ENCODE peak calls at places on chromosome X, in four cellular contexts. One of them, this sample, is unnamed.

GRCh38 chrX:140764401-140764919 is 54.9 kb downstream of the LINC00632 start:
- DNase-seq in stomach: no peak
- DNase-seq in colonic mucosa: no peak
- DNase-seq in Panc1: no peak
- DNase-seq in this sample: no peak

GRCh38 chrX:68684291-68684918 is 36.9 kb downstream of the STARD8 start:
- DNase-seq in colonic mucosa: no peak
- DNase-seq in Panc1: no peak
- DNase-seq in stomach: no peak
- DNase-seq in this sample: no peak

GRCh38 chrX:67555578-67556203 is 11.9 kb downstream of the AR start:
- DNase-seq in colonic mucosa: peak; percentile 30
- DNase-seq in Panc1: peak; percentile 8
- DNase-seq in stomach: peak; percentile 43
- DNase-seq in this sample: peak; percentile 48

GRCh38 chrX:125398959-125399440 is 79.3 kb downstream of the TEX13C start:
- DNase-seq in colonic mucosa: no peak
- DNase-seq in Panc1: no peak
- DNase-seq in stomach: no peak
- DNase-seq in this sample: no peak

GRCh38 chrX:12579311-12579710 is 211.9 kb upstream of the PRPS2 start:
- DNase-seq in stomach: no peak
- DNase-seq in colonic mucosa: no peak
- DNase-seq in Panc1: no peak
- DNase-seq in this sample: no peak

GRCh38 chrX:38458071-38458470 is 103.3 kb upstream of the TSPAN7 start:
- DNase-seq in Panc1: no peak
- DNase-seq in colonic mucosa: no peak
- DNase-seq in stomach: no peak
- DNase-seq in this sample: no peak

GRCh38 chrX:53831662-53832635 is 145.4 kb upstream of the HUWE1 start:
- DNase-seq in stomach: no peak
- DNase-seq in colonic mucosa: peak; percentile 29
- DNase-seq in Panc1: no peak
- DNase-seq in this sample: peak; percentile 41

GRCh38 chrX:135985123-135985973 is at the start of gene SLC9A6:
- DNase-seq in colonic mucosa: peak; percentile 76
- DNase-seq in Panc1: no peak
- DNase-seq in stomach: peak; percentile 74
- DNase-seq in this sample: peak; percentile 67

GRCh38 chrX:156003486-156004185 is 6.1 kb downstream of the IL9R start:
- DNase-seq in colonic mucosa: no peak
- DNase-seq in stomach: no peak
- DNase-seq in Panc1: no peak
- DNase-seq in this sample: no peak

GRCh38 chrX:2188316-2188715 is 312.5 kb downstream of the DHRSX start:
- DNase-seq in stomach: no peak
- DNase-seq in colonic mucosa: no peak
- DNase-seq in Panc1: no peak
- DNase-seq in this sample: no peak

GRCh38 chrX:153727108-153727931 is 2.7 kb downstream of the ABCD1 start:
- DNase-seq in colonic mucosa: peak; percentile 49
- DNase-seq in Panc1: no peak
- DNase-seq in stomach: peak; percentile 78
- DNase-seq in this sample: no peak

GRCh38 chrX:2324116-2324515 is 176.7 kb downstream of the DHRSX start:
- DNase-seq in Panc1: no peak
- DNase-seq in stomach: no peak
- DNase-seq in colonic mucosa: no peak
- DNase-seq in this sample: no peak

GRCh38 chrX:138710311-138710791 is 1.2 kb downstream of the FGF13 start:
- DNase-seq in stomach: no peak
- DNase-seq in Panc1: no peak
- DNase-seq in colonic mucosa: no peak
- DNase-seq in this sample: no peak

GRCh38 chrX:3518870-3519269 is 172.4 kb upstream of the MXRA5 start:
- DNase-seq in colonic mucosa: peak; percentile 20
- DNase-seq in stomach: peak; percentile 25
- DNase-seq in Panc1: peak; percentile 2
- DNase-seq in this sample: no peak

GRCh38 chrX:43861750-43862149 is 20.5 kb downstream of the MAOB start:
- DNase-seq in stomach: no peak
- DNase-seq in colonic mucosa: no peak
- DNase-seq in Panc1: no peak
- DNase-seq in this sample: no peak

GRCh38 chrX:47145408-47146120 is 543 bp downstream of the RBM10 start:
- DNase-seq in Panc1: no peak
- DNase-seq in stomach: no peak
- DNase-seq in colonic mucosa: peak; percentile 27
- DNase-seq in this sample: no peak

GRCh38 chrX:145292208-145292607 is 44.9 kb downstream of the SPANXN1 start:
- DNase-seq in Panc1: no peak
- DNase-seq in stomach: no peak
- DNase-seq in colonic mucosa: no peak
- DNase-seq in this sample: no peak

GRCh38 chrX:154313147-154313546 is 17.6 kb downstream of the TKTL1 start:
- DNase-seq in Panc1: no peak
- DNase-seq in colonic mucosa: no peak
- DNase-seq in stomach: no peak
- DNase-seq in this sample: no peak

GRCh38 chrX:134679226-134679625 is 21.0 kb upstream of the PLAC1 start:
- DNase-seq in Panc1: no peak
- DNase-seq in stomach: no peak
- DNase-seq in colonic mucosa: no peak
- DNase-seq in this sample: no peak

GRCh38 chrX:46251755-46252154 is 293.5 kb downstream of the ZNF674 start:
- DNase-seq in stomach: no peak
- DNase-seq in Panc1: no peak
- DNase-seq in colonic mucosa: no peak
- DNase-seq in this sample: no peak

GRCh38 chrX:71941771-71942170 is 31.1 kb downstream of the NHSL2 start:
- DNase-seq in stomach: no peak
- DNase-seq in Panc1: no peak
- DNase-seq in colonic mucosa: no peak
- DNase-seq in this sample: no peak

GRCh38 chrX:19672211-19672814 is 157.0 kb upstream of the MAP3K15 start:
- DNase-seq in stomach: no peak
- DNase-seq in Panc1: no peak
- DNase-seq in colonic mucosa: no peak
- DNase-seq in this sample: no peak

GRCh38 chrX:74536142-74537010 is 78.0 kb downstream of the RLIM start:
- DNase-seq in colonic mucosa: peak; percentile 77
- DNase-seq in Panc1: no peak
- DNase-seq in stomach: peak; percentile 64
- DNase-seq in this sample: peak; percentile 89

GRCh38 chrX:54821310-54821709 is 13.8 kb downstream of the MAGED2 start:
- DNase-seq in stomach: no peak
- DNase-seq in Panc1: no peak
- DNase-seq in colonic mucosa: no peak
- DNase-seq in this sample: no peak

GRCh38 chrX:16278927-16279326 is 111.6 kb downstream of the MAGEB17 start:
- DNase-seq in colonic mucosa: peak; percentile 18
- DNase-seq in Panc1: no peak
- DNase-seq in stomach: peak; percentile 26
- DNase-seq in this sample: peak; percentile 17

GRCh38 chrX:71998836-71999509 is 88.3 kb downstream of the NHSL2 start:
- DNase-seq in stomach: peak; percentile 38
- DNase-seq in colonic mucosa: no peak
- DNase-seq in Panc1: no peak
- DNase-seq in this sample: peak; percentile 58

GRCh38 chrX:48465336-48465933 is 4.6 kb downstream of the SLC38A5 start:
- DNase-seq in colonic mucosa: no peak
- DNase-seq in stomach: no peak
- DNase-seq in Panc1: no peak
- DNase-seq in this sample: no peak

GRCh38 chrX:46653482-46653881 is 79.9 kb downstream of the CHST7 start:
- DNase-seq in colonic mucosa: no peak
- DNase-seq in Panc1: no peak
- DNase-seq in stomach: no peak
- DNase-seq in this sample: peak; percentile 30

GRCh38 chrX:119990995-119991787 is 47.6 kb upstream of the NKAP start:
- DNase-seq in colonic mucosa: no peak
- DNase-seq in Panc1: no peak
- DNase-seq in stomach: no peak
- DNase-seq in this sample: peak; percentile 13

GRCh38 chrX:139691493-139691842 is 16.5 kb downstream of the MCF2 start:
- DNase-seq in stomach: no peak
- DNase-seq in Panc1: no peak
- DNase-seq in colonic mucosa: no peak
- DNase-seq in this sample: no peak

GRCh38 chrX:121163443-121163842 is 116.0 kb downstream of the GLUD2 start:
- DNase-seq in Panc1: no peak
- DNase-seq in colonic mucosa: no peak
- DNase-seq in stomach: no peak
- DNase-seq in this sample: no peak

GRCh38 chrX:5683996-5684395 is 544.7 kb downstream of the NLGN4X start:
- DNase-seq in colonic mucosa: no peak
- DNase-seq in stomach: no peak
- DNase-seq in Panc1: no peak
- DNase-seq in this sample: no peak

DNA sequence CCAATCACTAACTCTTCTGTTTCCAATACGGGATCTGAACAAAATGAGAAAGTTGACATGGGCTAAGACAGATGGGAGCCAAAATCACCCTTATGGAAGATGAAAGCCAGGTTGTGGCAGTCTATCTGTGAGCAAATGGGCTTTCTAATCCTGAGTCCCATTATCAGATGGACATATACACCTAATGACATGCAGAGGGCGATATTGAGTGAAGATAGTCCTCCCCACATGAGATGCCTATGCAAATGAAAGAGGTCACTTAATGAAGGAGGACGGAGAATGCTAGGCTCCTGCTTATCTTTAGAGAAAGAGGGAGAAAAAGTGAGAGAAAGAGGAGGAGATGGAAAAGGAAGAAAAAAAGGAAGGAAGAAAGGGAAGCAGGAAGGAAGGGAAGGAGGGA is 547.5 kb downstream of the NLGN4X start:
- DNase-seq in colonic mucosa: no peak
- DNase-seq in stomach: no peak
- DNase-seq in Panc1: no peak
- DNase-seq in this sample: no peak
- H3K27ac ChIP-seq in colonic mucosa: no peak overlapping the region
- H3K27ac ChIP-seq in stomach: no peak overlapping the region
- H3K27ac ChIP-seq in Panc1: no peak overlapping the region
- H3K27ac ChIP-seq in this sample: no peak overlapping the region

GRCh38 chrX:40090050-40090804 is 7.5 kb downstream of the BCOR start:
- DNase-seq in colonic mucosa: no peak
- DNase-seq in Panc1: no peak
- DNase-seq in stomach: peak; percentile 57
- DNase-seq in this sample: peak; percentile 58

GRCh38 chrX:40092808-40093435 is 4.8 kb downstream of the BCOR start:
- DNase-seq in colonic mucosa: no peak
- DNase-seq in Panc1: no peak
- DNase-seq in stomach: no peak
- DNase-seq in this sample: no peak

GRCh38 chrX:40093586-40093985 is 4.2 kb downstream of the BCOR start:
- DNase-seq in stomach: no peak
- DNase-seq in Panc1: no peak
- DNase-seq in colonic mucosa: no peak
- DNase-seq in this sample: no peak

GRCh38 chrX:40090961-40091360 is 6.8 kb downstream of the BCOR start:
- DNase-seq in Panc1: no peak
- DNase-seq in colonic mucosa: no peak
- DNase-seq in stomach: no peak
- DNase-seq in this sample: no peak

DNA sequence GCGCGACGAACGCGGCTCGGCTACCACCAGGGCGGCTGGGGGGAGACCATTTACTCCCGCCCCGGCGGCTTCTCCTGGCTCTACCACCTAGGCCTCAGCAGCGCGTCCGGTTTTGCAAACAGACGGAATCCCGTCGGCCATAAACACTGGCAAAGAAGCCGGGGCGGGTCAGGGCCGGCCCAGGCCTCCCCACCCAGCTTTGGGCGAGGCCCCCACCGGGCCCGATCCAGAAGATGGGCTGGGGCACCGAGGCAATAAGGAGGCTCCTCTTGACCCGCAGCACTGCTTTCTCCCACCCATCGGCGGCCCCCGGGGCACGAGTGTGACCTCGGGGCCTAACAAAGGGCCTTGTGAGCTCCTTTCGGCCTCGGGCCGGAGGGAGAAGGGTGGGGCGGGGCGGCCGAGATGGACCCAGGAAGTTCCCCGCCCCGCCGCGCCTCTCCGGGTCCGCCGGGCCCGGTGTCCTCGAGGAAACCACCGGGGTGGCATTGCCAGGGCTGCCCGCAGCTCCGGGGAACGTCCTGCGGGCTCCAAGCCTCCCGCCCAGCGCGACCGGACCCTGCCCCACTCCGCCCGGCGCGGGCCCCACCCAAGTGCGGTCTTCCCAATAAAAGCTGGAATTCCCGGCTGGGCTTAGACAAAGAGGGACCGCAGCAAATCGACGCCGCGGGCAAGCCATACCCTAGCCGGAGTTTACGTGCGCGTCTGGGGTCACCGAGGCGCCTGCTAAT is 5.9 kb downstream of the BCOR start:
- DNase-seq in colonic mucosa: peak; percentile 68
- DNase-seq in Panc1: no peak
- DNase-seq in stomach: no peak
- DNase-seq in this sample: no peak
- TF ChIP-seq CTCF in colonic mucosa: no peak
- TF ChIP-seq CTCF in Panc1: no peak
- TF ChIP-seq CTCF in stomach: no peak
- TF ChIP-seq CTCF in this sample: no peak

GRCh38 chrX:65072590-65072989 is 96.3 kb upstream of the ZC4H2 start:
- DNase-seq in colonic mucosa: no peak
- DNase-seq in Panc1: no peak
- DNase-seq in stomach: no peak
- DNase-seq in this sample: no peak
- H3K9me3 ChIP-seq in colonic mucosa: no peaks in the 10 kb centered on the region
- H3K9me3 ChIP-seq in Panc1: peaks cover 5% of the 10 kb centered on the region
- H3K9me3 ChIP-seq in stomach: peaks cover 30% of the 10 kb centered on the region
- H3K9me3 ChIP-seq in this sample: peaks cover 3% of the 10 kb centered on the region

GRCh38 chrX:13868481-13869040 is 51.7 kb upstream of the GPM6B start:
- DNase-seq in Panc1: no peak
- DNase-seq in colonic mucosa: no peak
- DNase-seq in stomach: no peak
- DNase-seq in this sample: no peak
- H3K27ac ChIP-seq in Panc1: no peak overlapping the region
- H3K27ac ChIP-seq in colonic mucosa: no peak overlapping the region
- H3K27ac ChIP-seq in stomach: no peak overlapping the region
- H3K27ac ChIP-seq in this sample: no peak overlapping the region

GRCh38 chrX:24024819-24025740 is 1.9 kb downstream of the KLHL15 start:
- DNase-seq in stomach: peak; percentile 90
- DNase-seq in colonic mucosa: peak; percentile 86
- DNase-seq in Panc1: no peak
- DNase-seq in this sample: peak; percentile 88
- TF ChIP-seq CTCF in stomach: peak; percentile 68
- TF ChIP-seq CTCF in colonic mucosa: no peak
- TF ChIP-seq CTCF in Panc1: peak; percentile 66
- TF ChIP-seq CTCF in this sample: no peak